ENCODE peak calls at places on chromosomes 5 and 9, in ten cellular contexts. J is stimulated activated CD8-positive, alpha-beta memory T cell treated with anti-CD3 and anti-CD28 coated beads, Interleukin-12 subunit alpha, Interleukin-12 subunit beta, amount 100 ng/mL, for 1 hour; X is GM04503; H is B cell; W is stimulated activated CD4-positive, alpha-beta T cell treated with anti-CD3 and anti-CD28 coated beads, Interleukin-4, amount 100 ng/mL, for 1 hour; L is H1; Z is GM12865; C is EH; E is pulmonary artery endothelial cell; K is NCI-H774. R is an unnamed sample.

GRCh38 chr5:65141487-65141886 is 340.2 kb downstream of the ADAMTS6 start:
- DNase-seq in C (peak; percentile 68), E (no peak), H (no peak), K (peak; percentile 78), J (no peak), L (no peak), Z (no peak), X (no peak), W (no peak), R (no peak)

GRCh38 chr5:122805481-122805880 is 30.6 kb downstream of the SNX2 start:
- DNase-seq in K (no peak), Z (no peak), E (no peak), X (peak; percentile 1), C (peak; percentile 43), W (no peak), J (no peak), H (no peak), L (no peak), R (no peak)

GRCh38 chr5:173671121-173671949 is 54.9 kb upstream of the BOD1 start:
- DNase-seq in K (no peak), Z (no peak), H (no peak), L (no peak), E (no peak), W (no peak), X (no peak), J (no peak), C (peak; percentile 39), R (no peak)

GRCh38 chr5:150021491-150022162 is 21.1 kb downstream of the HMGXB3 start:
- DNase-seq in E (peak; percentile 63), K (no peak), X (no peak), H (no peak), J (no peak), W (no peak), C (peak; percentile 55), Z (no peak), L (no peak), R (no peak)

GRCh38 chr5:63055421-63055820 is 476.8 kb downstream of the LRRC70 start:
- DNase-seq in H (no peak), C (no peak), W (no peak), E (no peak), K (no peak), L (no peak), J (no peak), Z (no peak), X (no peak), R (no peak)

GRCh38 chr5:144072518-144072927 is 97.9 kb downstream of the YIPF5 start:
- DNase-seq in W (no peak), J (no peak), H (no peak), Z (no peak), E (no peak), X (peak; percentile 73), L (no peak), C (peak; percentile 93), K (no peak), R (no peak)

GRCh38 chr5:102295534-102296228 is 403 bp downstream of the SLCO4C1 start:
- DNase-seq in K (no peak), L (no peak), H (peak; percentile 10), C (no peak), J (no peak), E (no peak), W (no peak), Z (no peak), X (no peak), R (no peak)

GRCh38 chr5:41009228-41009627 is 61.9 kb downstream of the MROH2B start:
- DNase-seq in E (no peak), C (peak; percentile 86), Z (no peak), J (no peak), K (no peak), H (no peak), X (no peak), L (no peak), W (no peak), R (no peak)

GRCh38 chr5:134114886-134115805 is 665 bp downstream of the TCF7 start:
- DNase-seq in E (no peak), L (no peak), J (peak; percentile 72), C (peak; percentile 16), K (no peak), W (peak; percentile 83), X (no peak), H (peak; percentile 71), Z (no peak), R (no peak)

GRCh38 chr9:38384990-38385848 is 7.3 kb upstream of the ALDH1B1 start:
- DNase-seq in Z (no peak), J (no peak), C (peak; percentile 45), H (no peak), X (peak; percentile 21), L (no peak), K (no peak), W (no peak), E (no peak), R (no peak)

GRCh38 chr5:40834391-40834848 is 602 bp downstream of the RPL37 start:
- DNase-seq in H (no peak), X (no peak), K (no peak), C (peak; percentile 41), Z (peak; percentile 69), J (peak; percentile 5), L (no peak), W (peak; percentile 43), E (peak; percentile 11), R (peak; percentile 44)

GRCh38 chr5:3596261-3596825 is 711 bp downstream of the IRX1 start:
- DNase-seq in L (no peak), H (peak; percentile 42), E (no peak), C (no peak), W (no peak), J (no peak), X (no peak), Z (no peak), K (no peak), R (no peak)

GRCh38 chr5:87069974-87070608 is 197.6 kb upstream of the RASA1 start:
- DNase-seq in H (peak; percentile 10), L (no peak), K (no peak), Z (peak; percentile 66), E (peak; percentile 19), C (peak; percentile 74), J (no peak), X (peak; percentile 17), W (no peak), R (no peak)

GRCh38 chr5:147809830-147810666 is 21.4 kb downstream of the SPINK1 start:
- DNase-seq in C (no peak), E (no peak), Z (no peak), K (no peak), X (no peak), L (peak; percentile 9), J (no peak), W (no peak), H (no peak), R (no peak)

GRCh38 chr9:15485836-15486678 is 24.7 kb downstream of the PSIP1 start:
- DNase-seq in E (no peak), H (no peak), X (no peak), K (no peak), J (no peak), C (peak; percentile 38), W (no peak), L (no peak), Z (peak; percentile 15), R (no peak)

GRCh38 chr5:115979628-115980041 is 17.4 kb downstream of the LVRN start:
- DNase-seq in W (no peak), E (no peak), Z (no peak), X (peak; percentile 89), H (no peak), K (no peak), C (peak; percentile 64), L (no peak), J (no peak), R (no peak)

GRCh38 chr9:89116064-89116817 is 62.4 kb downstream of the SHC3 start:
- DNase-seq in Z (no peak), W (no peak), L (no peak), X (peak; percentile 63), J (no peak), E (no peak), C (peak; percentile 70), H (no peak), K (no peak), R (no peak)

GRCh38 chr9:100477221-100477620 is 4.3 kb downstream of the TMEFF1 start:
- DNase-seq in X (no peak), J (no peak), L (no peak), E (no peak), H (no peak), W (no peak), Z (no peak), K (no peak), C (no peak), R (no peak)

GRCh38 chr9:31776471-31776870 is 608.0 kb upstream of the ACO1 start:
- DNase-seq in K (peak; percentile 94), C (no peak), L (no peak), W (no peak), J (no peak), E (no peak), X (no peak), Z (no peak), H (no peak), R (no peak)

GRCh38 chr9:121696935-121697334 is 45.5 kb downstream of the DAB2IP start:
- DNase-seq in K (no peak), E (no peak), C (no peak), L (no peak), H (no peak), Z (no peak), X (no peak), W (no peak), J (no peak), R (no peak)

GRCh38 chr5:142830241-142831018 is 60.3 kb downstream of the ARHGAP26 start:
- DNase-seq in W (no peak), X (no peak), J (no peak), C (peak; percentile 90), E (no peak), Z (no peak), H (no peak), L (no peak), K (no peak), R (no peak)

GRCh38 chr9:2158111-2158610 is 143.0 kb downstream of the SMARCA2 start:
- DNase-seq in C (peak; percentile 64), X (peak; percentile 20), J (peak; percentile 23), W (peak; percentile 35), H (peak; percentile 26), Z (peak; percentile 73), K (peak; percentile 68), E (peak; percentile 35), L (no peak), R (peak; percentile 19)

GRCh38 chr5:45491368-45491767 is 204.8 kb downstream of the HCN1 start:
- DNase-seq in X (no peak), W (no peak), H (no peak), L (no peak), J (no peak), Z (no peak), E (no peak), C (no peak), K (no peak), R (no peak)

GRCh38 chr5:98557921-98558320 is 215.5 kb upstream of the RGMB start:
- DNase-seq in X (no peak), H (no peak), W (no peak), C (peak; percentile 46), K (no peak), E (no peak), J (no peak), L (no peak), Z (no peak), R (no peak)

GRCh38 chr5:127586371-127586770 is 62.5 kb upstream of the CTXN3 start:
- DNase-seq in X (no peak), C (no peak), E (no peak), Z (peak; percentile 53), J (no peak), L (no peak), W (no peak), K (no peak), H (no peak), R (no peak)